ENCODE peak calls at places on chromosomes 4 and X, in nine cellular contexts. One of them, this sample, is unnamed.

GRCh38 chr4:4395849-4396627 is 9.1 kb downstream of the NSG1 start:
- DNase-seq in CD4-positive, CD25-positive, alpha-beta regulatory T cell: no peak
- DNase-seq in lower lobe of right lung: peak
- DNase-seq in H9: peak
- DNase-seq in colonic mucosa: no peak
- DNase-seq in Karpas-422: peak
- DNase-seq in A549: no peak
- DNase-seq in OCI-LY7: peak
- DNase-seq in right atrium auricular region: no peak
- DNase-seq in this sample: no peak

GRCh38 chrX:81537723-81538122 is 335.8 kb downstream of the SH3BGRL start:
- DNase-seq in CD4-positive, CD25-positive, alpha-beta regulatory T cell: no peak
- DNase-seq in lower lobe of right lung: no peak
- DNase-seq in H9: no peak
- DNase-seq in colonic mucosa: no peak
- DNase-seq in Karpas-422: no peak
- DNase-seq in A549: no peak
- DNase-seq in OCI-LY7: no peak
- DNase-seq in right atrium auricular region: no peak
- DNase-seq in this sample: no peak

GRCh38 chr4:152815078-152815477 is 35.3 kb downstream of the ARFIP1 start:
- DNase-seq in CD4-positive, CD25-positive, alpha-beta regulatory T cell: no peak
- DNase-seq in lower lobe of right lung: no peak
- DNase-seq in H9: no peak
- DNase-seq in colonic mucosa: no peak
- DNase-seq in Karpas-422: no peak
- DNase-seq in A549: no peak
- DNase-seq in OCI-LY7: no peak
- DNase-seq in right atrium auricular region: no peak
- DNase-seq in this sample: no peak

GRCh38 chr4:112083587-112084347 is 61.5 kb upstream of the FAM241A start:
- DNase-seq in CD4-positive, CD25-positive, alpha-beta regulatory T cell: no peak
- DNase-seq in lower lobe of right lung: no peak
- DNase-seq in H9: no peak
- DNase-seq in colonic mucosa: no peak
- DNase-seq in Karpas-422: no peak
- DNase-seq in A549: peak
- DNase-seq in OCI-LY7: no peak
- DNase-seq in right atrium auricular region: no peak
- DNase-seq in this sample: no peak

GRCh38 chrX:19548934-19549333 is 33.6 kb upstream of the MAP3K15 start:
- DNase-seq in CD4-positive, CD25-positive, alpha-beta regulatory T cell: no peak
- DNase-seq in lower lobe of right lung: no peak
- DNase-seq in H9: no peak
- DNase-seq in colonic mucosa: no peak
- DNase-seq in Karpas-422: no peak
- DNase-seq in A549: no peak
- DNase-seq in OCI-LY7: no peak
- DNase-seq in right atrium auricular region: no peak
- DNase-seq in this sample: no peak

GRCh38 chr4:80268081-80268823 is 1.8 kb downstream of the FGF5 start:
- DNase-seq in CD4-positive, CD25-positive, alpha-beta regulatory T cell: no peak
- DNase-seq in lower lobe of right lung: no peak
- DNase-seq in H9: peak
- DNase-seq in colonic mucosa: no peak
- DNase-seq in Karpas-422: no peak
- DNase-seq in A549: no peak
- DNase-seq in OCI-LY7: no peak
- DNase-seq in right atrium auricular region: no peak
- DNase-seq in this sample: no peak

GRCh38 chrX:43644124-43644701 is 11.9 kb upstream of the MAOA start:
- DNase-seq in CD4-positive, CD25-positive, alpha-beta regulatory T cell: no peak
- DNase-seq in lower lobe of right lung: no peak
- DNase-seq in H9: no peak
- DNase-seq in colonic mucosa: no peak
- DNase-seq in Karpas-422: no peak
- DNase-seq in A549: peak
- DNase-seq in OCI-LY7: no peak
- DNase-seq in right atrium auricular region: no peak
- DNase-seq in this sample: no peak

GRCh38 chr4:136917312-136918110 is 614.8 kb downstream of the PCDH18 start:
- DNase-seq in CD4-positive, CD25-positive, alpha-beta regulatory T cell: no peak
- DNase-seq in lower lobe of right lung: no peak
- DNase-seq in H9: no peak
- DNase-seq in colonic mucosa: no peak
- DNase-seq in Karpas-422: no peak
- DNase-seq in A549: no peak
- DNase-seq in OCI-LY7: no peak
- DNase-seq in right atrium auricular region: no peak
- DNase-seq in this sample: no peak

GRCh38 chr4:15756361-15756861 is 21.7 kb upstream of the CD38 start:
- DNase-seq in CD4-positive, CD25-positive, alpha-beta regulatory T cell: peak
- DNase-seq in lower lobe of right lung: no peak
- DNase-seq in H9: no peak
- DNase-seq in colonic mucosa: peak
- DNase-seq in Karpas-422: peak
- DNase-seq in A549: peak
- DNase-seq in OCI-LY7: peak
- DNase-seq in right atrium auricular region: no peak
- DNase-seq in this sample: no peak

GRCh38 chr4:81666491-81666890 is 194.8 kb upstream of the RASGEF1B start:
- DNase-seq in CD4-positive, CD25-positive, alpha-beta regulatory T cell: no peak
- DNase-seq in lower lobe of right lung: no peak
- DNase-seq in H9: no peak
- DNase-seq in colonic mucosa: no peak
- DNase-seq in Karpas-422: no peak
- DNase-seq in A549: no peak
- DNase-seq in OCI-LY7: no peak
- DNase-seq in right atrium auricular region: no peak
- DNase-seq in this sample: no peak

GRCh38 chr4:70251945-70252277 is 9.5 kb downstream of the CSN3 start:
- DNase-seq in CD4-positive, CD25-positive, alpha-beta regulatory T cell: no peak
- DNase-seq in lower lobe of right lung: no peak
- DNase-seq in H9: no peak
- DNase-seq in colonic mucosa: no peak
- DNase-seq in Karpas-422: peak
- DNase-seq in A549: no peak
- DNase-seq in OCI-LY7: no peak
- DNase-seq in right atrium auricular region: no peak
- DNase-seq in this sample: no peak

GRCh38 chr4:11487876-11488545 is 59.3 kb upstream of the HS3ST1 start:
- DNase-seq in CD4-positive, CD25-positive, alpha-beta regulatory T cell: no peak
- DNase-seq in lower lobe of right lung: no peak
- DNase-seq in H9: no peak
- DNase-seq in colonic mucosa: no peak
- DNase-seq in Karpas-422: no peak
- DNase-seq in A549: peak
- DNase-seq in OCI-LY7: no peak
- DNase-seq in right atrium auricular region: no peak
- DNase-seq in this sample: no peak

GRCh38 chrX:18983711-18984380 is at the start of gene PHKA2:
- DNase-seq in CD4-positive, CD25-positive, alpha-beta regulatory T cell: no peak
- DNase-seq in lower lobe of right lung: peak
- DNase-seq in H9: peak
- DNase-seq in colonic mucosa: peak
- DNase-seq in Karpas-422: peak
- DNase-seq in A549: no peak
- DNase-seq in OCI-LY7: no peak
- DNase-seq in right atrium auricular region: peak
- DNase-seq in this sample: peak

DNA sequence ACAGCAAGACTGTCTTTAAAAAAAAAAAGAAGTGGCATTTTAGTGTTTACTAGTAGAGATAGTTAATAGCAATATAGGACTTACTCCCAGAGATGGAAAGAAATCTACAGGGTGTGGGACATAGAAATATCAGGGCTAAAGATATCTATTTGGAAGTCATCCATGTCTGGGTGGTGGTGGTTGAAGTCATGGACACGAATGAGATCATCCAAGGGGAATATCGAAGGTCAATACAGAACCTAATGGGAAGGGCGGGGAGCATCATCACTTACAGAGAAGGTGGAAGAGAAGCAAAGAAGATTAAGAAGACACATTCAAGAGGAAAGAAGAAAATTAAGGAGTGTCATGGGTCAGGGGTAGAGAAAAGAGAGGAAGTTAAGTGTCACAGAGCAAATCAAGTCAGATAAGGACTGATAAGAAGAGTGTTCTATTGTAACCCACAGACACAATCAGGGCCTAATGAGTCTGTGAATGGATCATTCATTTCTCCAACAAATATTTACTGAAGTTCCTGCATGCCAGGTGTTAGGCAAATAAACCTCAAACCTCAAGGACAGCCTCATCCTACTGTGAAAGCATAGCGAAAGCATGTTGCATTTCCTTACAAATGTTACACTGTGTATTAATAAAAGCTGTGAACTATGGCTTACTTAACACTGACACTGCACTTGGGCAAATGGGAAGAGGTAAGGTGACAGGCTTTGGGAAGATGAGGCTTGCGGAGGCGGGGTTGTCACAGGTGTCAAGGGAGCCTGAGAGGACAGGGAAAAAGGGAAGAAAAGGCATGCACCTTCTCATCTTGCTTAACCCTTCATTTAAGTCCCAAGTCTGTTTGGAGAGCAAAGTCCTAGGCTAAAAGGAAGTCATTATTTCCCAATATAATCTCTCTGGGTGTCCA is 65.3 kb downstream of the ELOVL6 start:
- DNase-seq in CD4-positive, CD25-positive, alpha-beta regulatory T cell: no peak
- DNase-seq in lower lobe of right lung: no peak
- DNase-seq in H9: no peak
- DNase-seq in colonic mucosa: peak
- DNase-seq in Karpas-422: no peak
- DNase-seq in A549: no peak
- DNase-seq in OCI-LY7: no peak
- DNase-seq in right atrium auricular region: no peak
- DNase-seq in this sample: no peak
- H3K27ac ChIP-seq in CD4-positive, CD25-positive, alpha-beta regulatory T cell: no peak
- H3K27ac ChIP-seq in lower lobe of right lung: no peak
- H3K27ac ChIP-seq in H9: no peak
- H3K27ac ChIP-seq in colonic mucosa: peak
- H3K27ac ChIP-seq in Karpas-422: no peak
- H3K27ac ChIP-seq in A549: no peak
- H3K27ac ChIP-seq in OCI-LY7: no peak
- H3K27ac ChIP-seq in right atrium auricular region: no peak
- H3K27ac ChIP-seq in this sample: no peak

GRCh38 chr4:6298035-6298434 is 28.4 kb downstream of the WFS1 start:
- DNase-seq in CD4-positive, CD25-positive, alpha-beta regulatory T cell: no peak
- DNase-seq in lower lobe of right lung: no peak
- DNase-seq in H9: no peak
- DNase-seq in colonic mucosa: no peak
- DNase-seq in Karpas-422: no peak
- DNase-seq in A549: no peak
- DNase-seq in OCI-LY7: no peak
- DNase-seq in right atrium auricular region: no peak
- DNase-seq in this sample: no peak

GRCh38 chr4:6299875-6300274 is 30.2 kb downstream of the WFS1 start:
- DNase-seq in CD4-positive, CD25-positive, alpha-beta regulatory T cell: no peak
- DNase-seq in lower lobe of right lung: no peak
- DNase-seq in H9: no peak
- DNase-seq in colonic mucosa: no peak
- DNase-seq in Karpas-422: no peak
- DNase-seq in A549: no peak
- DNase-seq in OCI-LY7: no peak
- DNase-seq in right atrium auricular region: no peak
- DNase-seq in this sample: no peak

GRCh38 chr4:6300359-6300758 is 30.7 kb downstream of the WFS1 start:
- DNase-seq in CD4-positive, CD25-positive, alpha-beta regulatory T cell: no peak
- DNase-seq in lower lobe of right lung: no peak
- DNase-seq in H9: no peak
- DNase-seq in colonic mucosa: no peak
- DNase-seq in Karpas-422: no peak
- DNase-seq in A549: no peak
- DNase-seq in OCI-LY7: no peak
- DNase-seq in right atrium auricular region: no peak
- DNase-seq in this sample: no peak

GRCh38 chr4:6297266-6297815 is 27.7 kb downstream of the WFS1 start:
- DNase-seq in CD4-positive, CD25-positive, alpha-beta regulatory T cell: no peak
- DNase-seq in lower lobe of right lung: no peak
- DNase-seq in H9: no peak
- DNase-seq in colonic mucosa: no peak
- DNase-seq in Karpas-422: no peak
- DNase-seq in A549: no peak
- DNase-seq in OCI-LY7: no peak
- DNase-seq in right atrium auricular region: no peak
- DNase-seq in this sample: no peak

DNA sequence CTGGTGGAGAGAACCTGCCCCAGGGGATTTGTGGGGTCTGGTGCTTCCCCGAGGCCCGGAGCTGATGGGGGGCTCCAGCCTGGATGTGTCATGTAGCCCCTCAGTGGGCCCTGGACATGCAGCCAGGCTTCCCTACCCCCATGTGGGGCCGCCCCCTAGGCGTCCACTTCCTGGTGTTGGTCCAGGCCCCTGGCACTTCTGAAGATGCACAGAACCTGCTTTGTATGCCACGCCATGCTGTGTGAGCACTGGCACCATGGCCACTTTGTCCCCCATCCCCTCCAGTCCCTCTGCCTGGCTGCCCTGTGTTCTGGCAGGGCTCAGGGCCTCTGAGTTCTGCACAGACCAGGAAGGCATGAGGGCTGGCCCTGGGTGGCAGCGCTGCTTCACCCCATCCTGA is 29.2 kb downstream of the WFS1 start:
- DNase-seq in CD4-positive, CD25-positive, alpha-beta regulatory T cell: no peak
- DNase-seq in lower lobe of right lung: no peak
- DNase-seq in H9: no peak
- DNase-seq in colonic mucosa: no peak
- DNase-seq in Karpas-422: no peak
- DNase-seq in A549: no peak
- DNase-seq in OCI-LY7: no peak
- DNase-seq in right atrium auricular region: no peak
- DNase-seq in this sample: no peak
- H3K27ac ChIP-seq in CD4-positive, CD25-positive, alpha-beta regulatory T cell: no peak
- H3K27ac ChIP-seq in lower lobe of right lung: no peak
- H3K27ac ChIP-seq in H9: no peak
- H3K27ac ChIP-seq in colonic mucosa: no peak
- H3K27ac ChIP-seq in Karpas-422: no peak
- H3K27ac ChIP-seq in A549: no peak
- H3K27ac ChIP-seq in OCI-LY7: no peak
- H3K27ac ChIP-seq in right atrium auricular region: no peak
- H3K27ac ChIP-seq in this sample: no peak

GRCh38 chrX:2692221-2693122 is 1.4 kb downstream of the CD99 start:
- DNase-seq in CD4-positive, CD25-positive, alpha-beta regulatory T cell: no peak
- DNase-seq in lower lobe of right lung: peak
- DNase-seq in H9: no peak
- DNase-seq in colonic mucosa: peak
- DNase-seq in Karpas-422: peak
- DNase-seq in A549: peak
- DNase-seq in OCI-LY7: peak
- DNase-seq in right atrium auricular region: peak
- DNase-seq in this sample: no peak
- H3K27ac ChIP-seq in CD4-positive, CD25-positive, alpha-beta regulatory T cell: peak
- H3K27ac ChIP-seq in lower lobe of right lung: peak
- H3K27ac ChIP-seq in H9: no peak
- H3K27ac ChIP-seq in colonic mucosa: peak
- H3K27ac ChIP-seq in Karpas-422: no peak
- H3K27ac ChIP-seq in A549: peak
- H3K27ac ChIP-seq in OCI-LY7: peak
- H3K27ac ChIP-seq in right atrium auricular region: peak
- H3K27ac ChIP-seq in this sample: peak

DNA sequence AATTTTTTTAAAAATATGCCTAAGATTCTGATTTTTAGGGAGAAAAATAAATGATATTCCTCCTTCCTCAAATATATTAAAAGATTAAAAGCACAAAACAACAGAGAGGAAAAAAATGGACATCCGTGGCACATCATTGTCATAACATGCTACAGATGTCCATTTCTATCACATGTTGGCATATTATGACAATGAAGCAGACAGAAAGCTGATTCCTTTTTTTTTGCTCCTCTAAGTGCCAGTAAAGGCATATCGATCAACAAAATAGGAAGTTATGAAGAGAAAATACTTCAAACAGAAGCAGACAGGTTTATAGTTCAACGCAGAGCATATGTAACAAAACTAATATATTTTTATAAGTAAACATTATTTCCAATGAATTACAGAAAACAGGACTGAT is 11.2 kb downstream of the KLHL8 start:
- DNase-seq in CD4-positive, CD25-positive, alpha-beta regulatory T cell: no peak
- DNase-seq in lower lobe of right lung: no peak
- DNase-seq in H9: no peak
- DNase-seq in colonic mucosa: no peak
- DNase-seq in Karpas-422: no peak
- DNase-seq in A549: no peak
- DNase-seq in OCI-LY7: no peak
- DNase-seq in right atrium auricular region: no peak
- DNase-seq in this sample: no peak
- H3K27ac ChIP-seq in CD4-positive, CD25-positive, alpha-beta regulatory T cell: no peak
- H3K27ac ChIP-seq in lower lobe of right lung: peak
- H3K27ac ChIP-seq in H9: no peak
- H3K27ac ChIP-seq in colonic mucosa: no peak
- H3K27ac ChIP-seq in Karpas-422: peak
- H3K27ac ChIP-seq in A549: no peak
- H3K27ac ChIP-seq in OCI-LY7: no peak
- H3K27ac ChIP-seq in right atrium auricular region: no peak
- H3K27ac ChIP-seq in this sample: no peak

This sample was measured in upper lobe of right lung.